ENCODE peak calls at places on chromosome 4, in five cellular contexts. D is T-helper 17 cell, I is left cardiac atrium, U is hypothalamus, F is GM19239. L is an unnamed sample.

GRCh38 chr4:184306470-184306869 is 88.8 kb upstream of the ENPP6 start:
- DNase-seq in D (no peak), I (no peak), U (no peak), F (no peak), L (no peak)

GRCh38 chr4:184972996-184973395 is 45.3 kb upstream of the HELT start:
- DNase-seq in D (no peak), I (no peak), U (no peak), F (no peak), L (no peak)

GRCh38 chr4:182642831-182643230 is 274.4 kb downstream of the DCTD start:
- DNase-seq in D (no peak), I (no peak), U (no peak), F (no peak), L (no peak)

GRCh38 chr4:5973486-5974220 is 44.6 kb downstream of the C4orf50 start:
- DNase-seq in D (no peak), I (no peak), U (no peak), F (no peak), L (no peak)

GRCh38 chr4:47531241-47531953 is 46.3 kb downstream of the ATP10D start:
- DNase-seq in D (peak), I (peak), U (no peak), F (peak), L (peak)

GRCh38 chr4:101345271-101345595 is 2.1 kb downstream of the PPP3CA start:
- DNase-seq in D (no peak), I (no peak), U (no peak), F (no peak), L (no peak)

GRCh38 chr4:172628263-172628662 is 540.3 kb upstream of the GALNT7 start:
- DNase-seq in D (no peak), I (no peak), U (no peak), F (no peak), L (no peak)

GRCh38 chr4:161583549-161583948 is 580.3 kb downstream of the FSTL5 start:
- DNase-seq in D (no peak), I (no peak), U (no peak), F (no peak), L (no peak)

GRCh38 chr4:127778102-127778501 is 4.0 kb upstream of the HSPA4L start:
- DNase-seq in D (no peak), I (no peak), U (no peak), F (no peak), L (no peak)

GRCh38 chr4:64230709-64231310 is 178.4 kb downstream of the TECRL start:
- DNase-seq in D (no peak), I (no peak), U (no peak), F (no peak), L (no peak)

GRCh38 chr4:46274717-46275116 is 115.2 kb downstream of the GABRA2 start:
- DNase-seq in D (no peak), I (no peak), U (no peak), F (no peak), L (no peak)

GRCh38 chr4:76090241-76090691 is 15.8 kb downstream of the ART3 start:
- DNase-seq in D (no peak), I (no peak), U (no peak), F (peak), L (no peak)

GRCh38 chr4:11259837-11260236 is 168.9 kb downstream of the HS3ST1 start:
- DNase-seq in D (no peak), I (no peak), U (no peak), F (no peak), L (no peak)

GRCh38 chr4:15907430-15907829 is 31.1 kb downstream of the FGFBP1 start:
- DNase-seq in D (no peak), I (no peak), U (no peak), F (no peak), L (no peak)

GRCh38 chr4:131632877-131633276 is 1516.2 kb upstream of the PCDH10 start:
- DNase-seq in D (no peak), I (no peak), U (no peak), F (no peak), L (no peak)

GRCh38 chr4:19327364-19327763 is 924.3 kb upstream of the SLIT2 start:
- DNase-seq in D (no peak), I (no peak), U (no peak), F (no peak), L (no peak)

GRCh38 chr4:16082424-16083216 is 1.2 kb downstream of the PROM1 start:
- DNase-seq in D (no peak), I (peak), U (no peak), F (no peak), L (no peak)

GRCh38 chr4:82886145-82886942 is 4.6 kb downstream of the SEC31A start:
- DNase-seq in D (no peak), I (no peak), U (no peak), F (no peak), L (no peak)

GRCh38 chr4:4599886-4600285 is 58.0 kb upstream of the STX18 start:
- DNase-seq in D (no peak), I (no peak), U (no peak), F (no peak), L (no peak)

GRCh38 chr4:7429069-7429416 is 5.7 kb downstream of the PSAPL1 start:
- DNase-seq in D (no peak), I (no peak), U (no peak), F (no peak), L (no peak)

GRCh38 chr4:186037692-186038658 is 31.0 kb upstream of the TLR3 start:
- DNase-seq in D (no peak), I (no peak), U (no peak), F (peak), L (no peak)

GRCh38 chr4:41776466-41776865 is 27.9 kb upstream of the PHOX2B start:
- DNase-seq in D (no peak), I (no peak), U (no peak), F (no peak), L (no peak)

GRCh38 chr4:75745721-75746199 is 21.4 kb downstream of the USO1 start:
- DNase-seq in D (no peak), I (no peak), U (no peak), F (no peak), L (no peak)

GRCh38 chr4:72886602-72887001 is 182.9 kb downstream of the COX18 start:
- DNase-seq in D (no peak), I (no peak), U (no peak), F (no peak), L (no peak)

GRCh38 chr4:16085822-16086221 is 2.0 kb upstream of the PROM1 start:
- DNase-seq in D (no peak), I (no peak), U (no peak), F (no peak), L (no peak)

GRCh38 chr4:36256398-36256828 is 12.1 kb upstream of the ARAP2 start:
- DNase-seq in D (no peak), I (no peak), U (no peak), F (no peak), L (no peak)

GRCh38 chr4:121277194-121278105 is 103.4 kb downstream of the QRFPR start:
- DNase-seq in D (no peak), I (no peak), U (no peak), F (no peak), L (no peak)

GRCh38 chr4:2930135-2930805 is 32.9 kb downstream of the NOP14 start:
- DNase-seq in D (no peak), I (no peak), U (no peak), F (no peak), L (no peak)

GRCh38 chr4:38099020-38099600 is 138.9 kb downstream of the PTTG2 start:
- DNase-seq in D (no peak), I (no peak), U (no peak), F (no peak), L (no peak)

GRCh38 chr4:37453361-37454262 is 209.1 kb downstream of the NWD2 start:
- DNase-seq in D (peak), I (peak), U (peak), F (peak), L (no peak)

GRCh38 chr4:77817304-77818076 is 1.7 kb downstream of the CNOT6L start:
- DNase-seq in D (no peak), I (no peak), U (no peak), F (no peak), L (no peak)

L was measured in natural killer cell.